ENCODE peak calls at places on chromosome 7, in eight cellular contexts. U, I, J, N, K, Q, X and L are unnamed samples.

GRCh38 chr7:74115326-74115725 is 31.7 kb downstream of the LIMK1 start:
- DNase-seq in K (no peak), J (no peak), X (no peak), I (no peak), Q (no peak), N (no peak), U (no peak), L (no peak)

GRCh38 chr7:63925626-63926460 is 72.8 kb upstream of the ZNF722 start:
- DNase-seq in U (peak; percentile 91), X (peak; percentile 78), J (peak; percentile 93), Q (no peak), K (peak; percentile 95), N (peak; percentile 95), I (no peak), L (peak; percentile 16)

GRCh38 chr7:74334026-74334425 is 44.8 kb downstream of the CLIP2 start:
- DNase-seq in U (no peak), K (no peak), N (no peak), J (no peak), Q (peak; percentile 41), I (peak; percentile 15), X (no peak), L (peak; percentile 84)

GRCh38 chr7:157643525-157643970 is 306.7 kb downstream of the DNAJB6 start:
- DNase-seq in U (no peak), J (no peak), Q (no peak), K (no peak), I (no peak), N (no peak), X (peak; percentile 30), L (no peak)

GRCh38 chr7:6262206-6262605 is 10.2 kb downstream of the CYTH3 start:
- DNase-seq in I (no peak), J (no peak), K (no peak), N (no peak), Q (no peak), X (no peak), U (no peak), L (no peak)

GRCh38 chr7:150406565-150407421 is 27.7 kb downstream of the ZNF775 start:
- DNase-seq in K (peak; percentile 29), J (no peak), N (no peak), Q (no peak), X (peak; percentile 70), U (no peak), I (peak; percentile 20), L (no peak)

GRCh38 chr7:97844036-97844435 is 28.2 kb downstream of the ASNS start:
- DNase-seq in I (no peak), U (no peak), K (no peak), X (no peak), Q (no peak), J (no peak), N (no peak), L (peak; percentile 14)

GRCh38 chr7:107600816-107601215 is 20.8 kb downstream of the BCAP29 start:
- DNase-seq in N (no peak), U (no peak), Q (no peak), I (no peak), K (no peak), X (no peak), J (no peak), L (no peak)

GRCh38 chr7:15954671-15955354 is 268.3 kb upstream of the MEOX2 start:
- DNase-seq in I (no peak), K (no peak), X (no peak), Q (no peak), N (no peak), U (no peak), J (no peak), L (no peak)

GRCh38 chr7:2729043-2729892 is 41.3 kb downstream of the AMZ1 start:
- DNase-seq in Q (peak; percentile 30), X (peak; percentile 48), I (no peak), J (no peak), K (no peak), U (no peak), N (no peak), L (no peak)

GRCh38 chr7:132112632-132113031 is 463.6 kb downstream of the PLXNA4 start:
- DNase-seq in X (no peak), K (no peak), J (no peak), N (no peak), I (peak; percentile 11), Q (no peak), U (no peak), L (no peak)

GRCh38 chr7:112362796-112363195 is 87.5 kb upstream of the IFRD1 start:
- DNase-seq in K (no peak), N (no peak), J (no peak), U (no peak), I (no peak), X (no peak), Q (peak; percentile 37), L (peak; percentile 3)

DNA sequence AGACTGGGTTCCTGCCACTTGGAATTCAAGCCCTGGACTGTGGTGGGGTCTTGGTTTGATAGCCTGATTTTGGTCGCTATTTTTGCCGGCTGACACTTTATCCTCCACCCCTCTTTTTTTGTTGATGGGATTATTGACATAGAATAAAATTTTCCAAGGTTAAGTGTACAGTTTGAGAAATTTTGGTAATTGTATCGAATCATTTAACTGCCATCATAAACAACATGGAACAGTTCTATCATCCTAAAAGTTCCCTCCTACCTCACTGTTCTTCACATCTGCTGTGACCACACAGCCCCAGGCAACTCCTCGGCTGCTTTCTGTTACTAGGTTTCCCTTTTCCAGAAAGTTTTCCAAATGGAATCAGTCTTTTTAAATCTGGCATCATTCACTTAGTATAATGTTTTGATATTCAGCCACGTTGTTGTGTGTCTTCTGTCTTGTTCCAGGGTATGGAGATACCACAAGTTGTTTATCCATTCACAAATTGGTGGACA is 50.6 kb upstream of the STEAP1B start:
- DNase-seq in X (no peak), U (no peak), K (no peak), J (no peak), Q (no peak), I (no peak), N (no peak), L (no peak)
- TF ChIP-seq CTCF in X (no peak), U (no peak), K (no peak), J (no peak), Q (no peak), I (no peak), N (no peak), L (no peak)

GRCh38 chr7:113784317-113784716 is 134.5 kb downstream of the PPP1R3A start:
- DNase-seq in K (no peak), I (no peak), U (no peak), X (no peak), Q (no peak), N (no peak), J (no peak), L (no peak)

GRCh38 chr7:113787106-113787505 is 131.7 kb downstream of the PPP1R3A start:
- DNase-seq in Q (no peak), K (no peak), I (no peak), J (no peak), N (no peak), U (no peak), X (no peak), L (no peak)

DNA sequence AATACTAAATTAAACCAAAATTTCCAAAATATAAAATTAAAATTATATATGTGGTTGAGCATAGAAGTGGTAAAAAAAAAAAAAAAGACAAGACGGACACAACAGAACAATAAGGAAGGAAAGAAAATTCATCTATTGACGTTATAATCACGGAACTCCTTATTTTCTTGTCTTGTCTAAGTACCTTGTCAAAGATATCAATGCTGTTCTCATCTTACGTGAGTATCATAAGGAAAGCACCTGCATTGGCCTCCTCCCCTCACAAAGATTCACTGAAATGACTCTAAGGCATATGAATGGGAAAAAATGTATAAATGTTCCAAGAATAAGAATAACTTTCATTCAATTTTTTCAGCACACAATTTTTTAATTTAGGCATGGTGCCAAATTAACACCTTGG is 135.4 kb downstream of the PPP1R3A start:
- DNase-seq in N (no peak), K (no peak), J (no peak), U (no peak), Q (no peak), X (no peak), I (no peak), L (no peak)
- TF ChIP-seq CTCF in N (no peak), K (no peak), J (no peak), U (no peak), Q (no peak), X (no peak), I (no peak), L (no peak)

DNA sequence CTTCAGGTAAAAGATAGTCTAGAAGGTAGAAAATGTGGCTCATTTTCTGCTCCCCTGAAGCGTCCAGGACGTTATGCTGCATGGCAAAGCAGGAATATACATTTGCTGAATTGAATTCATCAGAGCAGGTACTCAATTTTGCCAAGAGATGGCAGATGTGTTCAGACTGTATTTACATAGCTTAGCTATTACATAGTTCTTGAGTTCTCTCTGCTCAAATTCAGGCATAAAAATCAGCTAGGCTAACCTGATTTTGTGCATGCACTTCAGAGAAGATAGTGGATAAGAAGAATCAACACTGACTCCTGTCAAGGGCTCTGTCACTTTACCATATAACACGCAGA is 209.2 kb upstream of the FAM3C start:
- DNase-seq in J (no peak), U (no peak), I (peak; percentile 48), K (no peak), N (no peak), X (no peak), Q (peak; percentile 29), L (peak; percentile 33)
- TF ChIP-seq CTCF in J (peak; percentile 21), U (no peak), I (peak; percentile 16), K (peak; percentile 16), N (no peak), X (no peak), Q (peak; percentile 27), L (peak; percentile 24)

GRCh38 chr7:1595027-1595426 is 25.2 kb upstream of the PSMG3 start:
- DNase-seq in X (no peak), Q (no peak), I (no peak), N (no peak), J (no peak), K (no peak), U (no peak), L (no peak)

GRCh38 chr7:1593904-1594421 is 24.1 kb upstream of the PSMG3 start:
- DNase-seq in K (no peak), X (no peak), U (no peak), J (no peak), Q (no peak), N (no peak), I (no peak), L (no peak)

GRCh38 chr7:1592299-1592842 is 22.5 kb upstream of the PSMG3 start:
- DNase-seq in I (no peak), U (no peak), X (no peak), K (no peak), Q (no peak), J (no peak), N (no peak), L (no peak)

GRCh38 chr7:1591876-1592275 is 22.0 kb upstream of the PSMG3 start:
- DNase-seq in I (no peak), X (no peak), U (no peak), Q (no peak), N (no peak), J (no peak), K (no peak), L (no peak)

DNA sequence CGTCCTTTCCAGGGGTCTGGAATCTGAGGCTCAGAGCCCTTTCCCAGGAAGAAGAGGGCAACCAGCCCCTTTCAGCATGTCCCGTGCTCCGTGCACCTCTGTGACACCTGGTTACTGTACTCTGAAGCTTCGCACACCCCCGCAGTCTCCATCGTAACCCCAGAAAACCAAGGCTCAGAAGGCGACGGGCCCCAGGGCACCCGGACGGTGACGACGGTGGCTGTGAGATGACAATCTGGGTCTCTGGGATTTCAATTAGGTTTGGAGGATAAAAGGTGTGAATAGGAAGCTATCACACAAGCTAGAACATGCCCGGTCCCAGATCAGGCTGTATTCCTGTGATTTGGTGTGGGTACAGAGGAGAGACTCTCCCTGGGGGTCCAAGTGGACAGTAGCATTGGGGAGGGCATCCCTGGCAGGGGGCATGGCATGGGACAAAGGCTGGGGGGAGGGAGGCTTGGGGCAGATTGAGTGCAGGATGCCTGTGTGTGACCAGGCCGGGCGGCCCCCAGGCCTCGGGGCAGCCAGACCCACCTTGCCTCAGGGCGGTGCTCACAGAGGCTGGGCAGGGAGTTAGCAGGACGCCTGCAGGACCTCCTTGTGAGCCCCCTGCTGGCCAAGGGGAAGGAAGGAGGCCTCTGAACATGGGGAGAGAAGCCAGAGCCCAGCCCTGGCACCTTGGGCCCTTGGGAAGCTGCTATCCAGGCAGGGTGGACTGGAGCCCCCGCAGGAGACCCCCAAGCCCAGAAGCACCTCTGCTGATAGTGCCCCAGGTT is 23.4 kb upstream of the PSMG3 start:
- DNase-seq in I (no peak), Q (no peak), N (no peak), X (no peak), U (no peak), J (no peak), K (no peak), L (no peak)
- TF ChIP-seq CTCF in I (peak; percentile 36), Q (peak; percentile 36), N (no peak), X (no peak), U (peak; percentile 3), J (peak; percentile 31), K (no peak), L (peak; percentile 42)